ENCODE peak calls at places on chromosomes 7 and 10, in five cellular contexts. H is K562, Z is H1, I is GM12878, Y is HepG2. P is an unnamed sample.

GRCh38 chr7:15566476-15566875 is 4.7 kb upstream of the AGMO start:
- DNase-seq in H (no peak), Z (no peak), I (no peak), Y (no peak), P (no peak)

GRCh38 chr10:122333037-122333436 is 41.5 kb upstream of the PLEKHA1 start:
- DNase-seq in H (no peak), Z (no peak), I (no peak), Y (no peak), P (no peak)

GRCh38 chr10:78763651-78764395 is 304.9 kb upstream of the ZMIZ1 start:
- DNase-seq in H (no peak), Z (no peak), I (no peak), Y (no peak), P (no peak)

GRCh38 chr7:53596230-53596629 is 560.8 kb downstream of the POM121L12 start:
- DNase-seq in H (no peak), Z (no peak), I (no peak), Y (no peak), P (no peak)

GRCh38 chr10:89342219-89342966 is 14.6 kb downstream of the IFIT3 start:
- DNase-seq in H (no peak), Z (no peak), I (no peak), Y (no peak), P (no peak)

GRCh38 chr10:106424981-106425380 is 739.5 kb downstream of the SORCS1 start:
- DNase-seq in H (no peak), Z (no peak), I (no peak), Y (no peak), P (no peak)

GRCh38 chr10:43200538-43201390 is 62.5 kb downstream of the CSGALNACT2 start:
- DNase-seq in H (no peak), Z (no peak), I (no peak), Y (no peak), P (no peak)

GRCh38 chr7:75650671-75651070 is 88.1 kb downstream of the HIP1 start:
- DNase-seq in H (no peak), Z (no peak), I (no peak), Y (no peak), P (no peak)

GRCh38 chr7:30226593-30227268 is 57.7 kb upstream of the ZNRF2 start:
- DNase-seq in H (no peak), Z (peak; percentile 66), I (no peak), Y (peak; percentile 73), P (peak; percentile 66)

GRCh38 chr7:947391-948210 is 6.9 kb downstream of the ADAP1 start:
- DNase-seq in H (no peak), Z (no peak), I (no peak), Y (no peak), P (no peak)
- TF ChIP-seq ATF3 in H (no peak), Z (no peak), I (no peak), Y (no peak), P (no peak)

DNA sequence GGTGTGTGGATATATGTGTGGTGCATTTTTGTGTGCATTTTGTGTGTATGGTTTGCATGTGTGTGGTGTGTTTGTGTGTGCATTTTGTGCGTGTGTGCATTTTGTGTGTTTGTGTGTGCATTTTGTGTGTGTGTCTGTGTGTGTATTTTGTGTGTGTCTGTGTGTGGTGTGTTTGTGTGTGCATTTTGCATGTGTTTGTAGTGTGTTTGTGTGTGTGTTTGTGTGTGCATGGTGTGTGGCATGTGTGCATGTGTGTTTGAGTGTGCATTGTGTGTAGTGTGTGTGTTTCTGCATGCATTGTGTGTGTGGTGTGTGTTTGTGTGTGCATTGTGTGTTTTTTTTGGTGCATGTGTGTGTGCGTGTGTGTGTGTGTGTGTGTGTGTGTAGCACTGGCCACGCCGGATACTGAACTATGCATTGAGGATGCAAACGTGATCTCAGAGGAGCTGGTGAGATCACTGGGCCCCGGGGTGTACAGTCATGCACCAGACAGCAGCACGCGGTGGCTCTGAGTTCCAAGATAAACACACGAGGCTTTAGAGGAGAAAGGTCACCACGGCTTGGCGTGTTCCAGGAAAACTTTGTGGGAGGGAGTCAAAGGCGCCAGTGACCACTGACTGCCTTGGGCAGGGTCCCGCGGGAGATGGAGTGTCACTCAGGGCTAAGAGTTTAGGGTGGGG is 106.6 kb upstream of the SHH start:
- DNase-seq in H (no peak), Z (no peak), I (no peak), Y (peak; percentile 66), P (no peak)
- TF ChIP-seq CREB1 in H (no peak), Z (no peak), I (no peak), Y (no peak), P (no peak)

DNA sequence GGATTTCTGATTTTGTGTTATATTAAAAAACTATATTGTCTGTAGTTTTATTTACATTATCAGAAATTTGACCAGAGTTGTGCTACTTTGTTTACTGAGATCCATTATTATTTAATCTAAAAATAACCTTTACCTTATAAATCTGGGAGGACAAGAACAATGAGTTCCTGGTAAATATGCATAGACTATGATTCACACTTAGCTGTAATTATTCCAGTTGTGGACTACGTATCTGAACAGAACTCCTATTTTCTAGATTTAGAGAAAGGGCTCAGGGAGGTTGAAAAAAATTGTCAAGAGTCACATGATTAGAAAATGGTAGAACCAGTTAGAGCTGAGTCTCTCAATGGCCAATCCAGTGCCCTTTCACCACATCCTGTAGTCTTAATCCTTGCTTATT is 4.2 kb upstream of the GPR158 start:
- DNase-seq in H (no peak), Z (no peak), I (no peak), Y (no peak), P (no peak)
- TF ChIP-seq ATF2 in H (no peak), Z (no peak), I (no peak), Y (no peak), P (no peak)

GRCh38 chr7:37956791-37957190 is 36.4 kb downstream of the EPDR1 start:
- DNase-seq in H (no peak), Z (no peak), I (no peak), Y (no peak), P (no peak)

GRCh38 chr7:37947840-37948198 is 27.4 kb downstream of the EPDR1 start:
- DNase-seq in H (no peak), Z (no peak), I (no peak), Y (no peak), P (no peak)

GRCh38 chr7:37947138-37947839 is 26.8 kb downstream of the EPDR1 start:
- DNase-seq in H (no peak), Z (no peak), I (no peak), Y (no peak), P (no peak)

GRCh38 chr7:37957236-37957970 is 37.0 kb downstream of the EPDR1 start:
- DNase-seq in H (no peak), Z (no peak), I (no peak), Y (no peak), P (no peak)

GRCh38 chr7:37952240-37952639 is 31.8 kb downstream of the EPDR1 start:
- DNase-seq in H (no peak), Z (no peak), I (no peak), Y (no peak), P (no peak)
- TF ChIP-seq ATF3 in H (no peak), Z (no peak), I (no peak), Y (no peak), P (no peak)

GRCh38 chr7:48101352-48101751 is 12.3 kb downstream of the UPP1 start:
- DNase-seq in H (no peak), Z (peak; percentile 31), I (no peak), Y (no peak), P (no peak)

GRCh38 chr7:48105045-48105444 is 16.0 kb downstream of the UPP1 start:
- DNase-seq in H (no peak), Z (no peak), I (no peak), Y (no peak), P (no peak)

GRCh38 chr7:48099781-48100180 is 10.7 kb downstream of the UPP1 start:
- DNase-seq in H (no peak), Z (no peak), I (no peak), Y (no peak), P (no peak)

GRCh38 chr7:48102530-48102929 is 13.5 kb downstream of the UPP1 start:
- DNase-seq in H (no peak), Z (peak; percentile 2), I (no peak), Y (no peak), P (no peak)

DNA sequence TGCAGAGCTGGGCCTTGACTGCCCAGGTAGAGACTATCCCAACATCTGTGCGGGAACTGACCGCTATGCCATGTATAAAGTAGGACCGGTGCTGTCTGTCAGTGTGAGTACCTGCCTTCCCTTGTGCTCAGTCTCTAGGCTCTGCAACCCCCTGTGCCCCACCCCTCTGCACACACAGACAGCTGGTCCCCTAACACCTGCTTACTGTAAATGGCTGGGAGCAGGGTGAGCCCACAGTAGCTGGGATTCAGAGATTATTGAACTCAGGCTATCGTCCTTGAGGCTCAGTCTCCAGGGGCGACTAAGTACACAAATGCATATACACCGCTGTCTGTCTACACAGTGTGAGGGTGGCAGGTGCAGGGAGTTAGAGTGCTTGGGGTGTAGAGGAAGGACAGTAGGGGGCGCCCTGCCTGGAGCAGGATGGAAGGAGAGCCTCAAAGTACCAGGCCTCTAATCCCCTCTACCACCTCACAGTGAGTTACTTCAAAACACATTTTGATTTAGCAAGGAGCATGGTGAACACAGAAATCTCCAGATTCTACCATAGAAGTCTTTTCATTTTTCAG is 12.9 kb downstream of the UPP1 start:
- DNase-seq in H (no peak), Z (peak; percentile 69), I (no peak), Y (peak; percentile 29), P (peak; percentile 57)
- TF ChIP-seq CREB1 in H (no peak), Z (no peak), I (no peak), Y (no peak), P (no peak)

GRCh38 chr7:36723951-36724664 is at the start of gene AOAH:
- DNase-seq in H (no peak), Z (no peak), I (no peak), Y (no peak), P (no peak)
- TF ChIP-seq ATF2 in H (no peak), Z (no peak), I (no peak), Y (no peak), P (no peak)

DNA sequence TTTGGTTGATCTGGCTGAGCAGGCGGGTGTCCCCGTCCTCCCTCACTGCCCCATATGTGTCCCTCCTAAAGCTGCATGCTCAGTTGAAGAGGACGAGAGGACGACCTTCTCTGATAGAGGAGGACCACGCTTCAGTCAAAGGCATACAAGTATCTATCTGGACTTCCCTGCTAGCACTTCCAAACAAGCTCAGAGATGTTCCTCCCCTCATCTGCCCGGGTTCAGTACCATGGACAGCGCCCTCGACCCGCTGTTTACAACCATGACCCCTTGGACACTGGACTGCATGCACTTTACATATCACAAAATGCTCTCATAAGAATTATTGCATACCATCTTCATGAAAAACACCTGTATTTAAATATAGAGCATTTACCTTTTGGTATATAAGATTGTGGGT is 26.9 kb upstream of the TRIM56 start:
- DNase-seq in H (peak; percentile 86), Z (peak; percentile 88), I (no peak), Y (peak; percentile 48), P (peak; percentile 81)
- TF ChIP-seq ATF3 in H (no peak), Z (no peak), I (no peak), Y (no peak), P (no peak)

DNA sequence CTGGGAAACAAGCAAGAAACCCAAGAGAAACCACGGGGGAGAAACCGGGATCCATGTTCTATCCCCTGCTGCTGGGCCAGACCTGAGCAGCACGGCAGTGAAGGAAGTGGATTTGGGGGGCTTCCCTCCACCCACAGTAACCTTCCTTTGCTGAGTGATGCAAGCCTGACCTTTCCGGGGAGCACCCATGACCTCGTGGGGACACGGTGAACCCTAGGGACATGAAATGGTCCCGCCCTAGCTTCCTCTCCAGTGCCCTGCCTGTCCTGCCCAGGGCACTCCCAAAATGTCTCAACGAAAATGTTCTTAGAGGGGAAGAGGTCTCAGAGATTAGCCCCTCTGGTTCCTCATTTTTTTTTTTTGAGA is 164.4 kb downstream of the PTPRN2 start:
- DNase-seq in H (no peak), Z (no peak), I (no peak), Y (no peak), P (no peak)
- TF ChIP-seq CREB1 in H (no peak), Z (no peak), I (no peak), Y (no peak), P (no peak)